ENCODE peak calls at places on chromosome 10, in seven cellular contexts. One of them, this sample, is unnamed.

GRCh38 chr10:48439581-48440041 is 133.1 kb downstream of the MAPK8 start:
- ATAC-seq in K562: peak; percentile 18
- ATAC-seq in Panc1: no peak
- ATAC-seq in GM23338: peak; percentile 42
- ATAC-seq in GM12878: no peak
- ATAC-seq in HCT116: no peak
- ATAC-seq in HepG2: peak; percentile 78
- ATAC-seq in this sample: no peak

GRCh38 chr10:129402459-129402858 is 64.6 kb upstream of the MGMT start:
- ATAC-seq in HepG2: no peak
- ATAC-seq in GM12878: no peak
- ATAC-seq in HCT116: no peak
- ATAC-seq in GM23338: no peak
- ATAC-seq in Panc1: no peak
- ATAC-seq in K562: no peak
- ATAC-seq in this sample: no peak

GRCh38 chr10:110793887-110794286 is 77.8 kb upstream of the PDCD4 start:
- ATAC-seq in Panc1: no peak
- ATAC-seq in GM23338: no peak
- ATAC-seq in GM12878: no peak
- ATAC-seq in HepG2: no peak
- ATAC-seq in K562: no peak
- ATAC-seq in HCT116: no peak
- ATAC-seq in this sample: no peak

GRCh38 chr10:14478639-14479038 is 147.9 kb upstream of the FRMD4A start:
- ATAC-seq in GM12878: peak; percentile 69
- ATAC-seq in HepG2: peak; percentile 64
- ATAC-seq in GM23338: peak; percentile 97
- ATAC-seq in HCT116: peak; percentile 78
- ATAC-seq in Panc1: no peak
- ATAC-seq in K562: peak; percentile 73
- ATAC-seq in this sample: peak; percentile 66

GRCh38 chr10:112732277-112732891 is 217.7 kb upstream of the TCF7L2 start:
- ATAC-seq in HCT116: peak; percentile 74
- ATAC-seq in HepG2: no peak
- ATAC-seq in GM12878: no peak
- ATAC-seq in K562: no peak
- ATAC-seq in GM23338: peak; percentile 59
- ATAC-seq in Panc1: no peak
- ATAC-seq in this sample: no peak

GRCh38 chr10:44828515-44829142 is 82.5 kb upstream of the TMEM72 start:
- ATAC-seq in HepG2: no peak
- ATAC-seq in HCT116: no peak
- ATAC-seq in Panc1: no peak
- ATAC-seq in GM12878: no peak
- ATAC-seq in GM23338: peak; percentile 67
- ATAC-seq in K562: no peak
- ATAC-seq in this sample: no peak

GRCh38 chr10:92486637-92487036 is 87.3 kb downstream of the IDE start:
- ATAC-seq in GM23338: no peak
- ATAC-seq in HCT116: no peak
- ATAC-seq in K562: peak; percentile 95
- ATAC-seq in Panc1: no peak
- ATAC-seq in GM12878: no peak
- ATAC-seq in HepG2: no peak
- ATAC-seq in this sample: no peak

GRCh38 chr10:75705426-75705825 is 274.0 kb downstream of the LRMDA start:
- ATAC-seq in GM12878: no peak
- ATAC-seq in HCT116: no peak
- ATAC-seq in Panc1: no peak
- ATAC-seq in HepG2: no peak
- ATAC-seq in K562: no peak
- ATAC-seq in GM23338: no peak
- ATAC-seq in this sample: no peak

GRCh38 chr10:78441704-78442103 is 408.0 kb downstream of the RPS24 start:
- ATAC-seq in GM12878: no peak
- ATAC-seq in K562: peak; percentile 52
- ATAC-seq in GM23338: no peak
- ATAC-seq in HCT116: no peak
- ATAC-seq in Panc1: no peak
- ATAC-seq in HepG2: no peak
- ATAC-seq in this sample: no peak

GRCh38 chr10:66833861-66834260 is 92.0 kb upstream of the LRRTM3 start:
- ATAC-seq in GM23338: no peak
- ATAC-seq in K562: no peak
- ATAC-seq in Panc1: no peak
- ATAC-seq in HCT116: peak; percentile 72
- ATAC-seq in HepG2: no peak
- ATAC-seq in GM12878: no peak
- ATAC-seq in this sample: no peak

GRCh38 chr10:7345717-7346116 is 65.1 kb downstream of the SFMBT2 start:
- ATAC-seq in Panc1: no peak
- ATAC-seq in K562: no peak
- ATAC-seq in GM12878: no peak
- ATAC-seq in HepG2: no peak
- ATAC-seq in GM23338: no peak
- ATAC-seq in HCT116: no peak
- ATAC-seq in this sample: peak; percentile 39

GRCh38 chr10:96890172-96890513 is 58.0 kb downstream of the LCOR start:
- ATAC-seq in Panc1: no peak
- ATAC-seq in HCT116: no peak
- ATAC-seq in GM12878: no peak
- ATAC-seq in HepG2: peak; percentile 64
- ATAC-seq in GM23338: no peak
- ATAC-seq in K562: peak; percentile 38
- ATAC-seq in this sample: no peak

GRCh38 chr10:118339096-118339495 is 3.0 kb downstream of the FAM204A start:
- ATAC-seq in GM12878: no peak
- ATAC-seq in HepG2: no peak
- ATAC-seq in GM23338: no peak
- ATAC-seq in K562: no peak
- ATAC-seq in Panc1: no peak
- ATAC-seq in HCT116: no peak
- ATAC-seq in this sample: no peak

GRCh38 chr10:97813311-97813710 is 36.3 kb upstream of the GOLGA7B start:
- ATAC-seq in Panc1: no peak
- ATAC-seq in K562: no peak
- ATAC-seq in HepG2: no peak
- ATAC-seq in GM12878: no peak
- ATAC-seq in HCT116: no peak
- ATAC-seq in GM23338: no peak
- ATAC-seq in this sample: no peak

GRCh38 chr10:13483951-13484350 is 44.9 kb downstream of the BEND7 start:
- ATAC-seq in HepG2: no peak
- ATAC-seq in HCT116: no peak
- ATAC-seq in GM12878: peak; percentile 86
- ATAC-seq in K562: no peak
- ATAC-seq in Panc1: no peak
- ATAC-seq in GM23338: no peak
- ATAC-seq in this sample: no peak

GRCh38 chr10:52526251-52526823 is 212.3 kb downstream of the DKK1 start:
- ATAC-seq in K562: no peak
- ATAC-seq in HepG2: no peak
- ATAC-seq in HCT116: peak; percentile 49
- ATAC-seq in Panc1: no peak
- ATAC-seq in GM23338: no peak
- ATAC-seq in GM12878: no peak
- ATAC-seq in this sample: no peak

GRCh38 chr10:3398825-3399646 is 226.5 kb upstream of the PITRM1 start:
- ATAC-seq in HepG2: peak; percentile 96
- ATAC-seq in GM12878: no peak
- ATAC-seq in GM23338: no peak
- ATAC-seq in Panc1: peak; percentile 44
- ATAC-seq in HCT116: no peak
- ATAC-seq in K562: no peak
- ATAC-seq in this sample: peak; percentile 53

GRCh38 chr10:118818621-118819221 is 64.0 kb upstream of the CACUL1 start:
- ATAC-seq in HepG2: no peak
- ATAC-seq in GM12878: no peak
- ATAC-seq in Panc1: no peak
- ATAC-seq in HCT116: no peak
- ATAC-seq in K562: no peak
- ATAC-seq in GM23338: no peak
- ATAC-seq in this sample: no peak

GRCh38 chr10:6091630-6092029 is 2.8 kb downstream of the RBM17 start:
- ATAC-seq in HepG2: no peak
- ATAC-seq in Panc1: no peak
- ATAC-seq in GM12878: peak; percentile 23
- ATAC-seq in K562: no peak
- ATAC-seq in HCT116: no peak
- ATAC-seq in GM23338: no peak
- ATAC-seq in this sample: no peak
- H3K4me1 ChIP-seq in HepG2: peaks cover 31% of the 10 kb centered on the region
- H3K4me1 ChIP-seq in Panc1: peaks cover 15% of the 10 kb centered on the region
- H3K4me1 ChIP-seq in GM12878: peaks cover 3% of the 10 kb centered on the region
- H3K4me1 ChIP-seq in K562: peaks cover 12% of the 10 kb centered on the region
- H3K4me1 ChIP-seq in HCT116: peaks cover 12% of the 10 kb centered on the region
- H3K4me1 ChIP-seq in GM23338: peaks cover 41% of the 10 kb centered on the region
- H3K4me1 ChIP-seq in this sample: peaks cover 6% of the 10 kb centered on the region

GRCh38 chr10:102120987-102121738 is 995 bp upstream of the LDB1 start:
- ATAC-seq in GM23338: peak; percentile 60
- ATAC-seq in K562: peak; percentile 16
- ATAC-seq in HCT116: no peak
- ATAC-seq in GM12878: no peak
- ATAC-seq in HepG2: no peak
- ATAC-seq in Panc1: no peak
- ATAC-seq in this sample: peak; percentile 61

GRCh38 chr10:102123223-102123622 is 3.1 kb upstream of the LDB1 start:
- ATAC-seq in HepG2: no peak
- ATAC-seq in GM23338: no peak
- ATAC-seq in HCT116: no peak
- ATAC-seq in Panc1: no peak
- ATAC-seq in GM12878: no peak
- ATAC-seq in K562: no peak
- ATAC-seq in this sample: no peak

GRCh38 chr10:102121739-102122372 is 1.7 kb upstream of the LDB1 start:
- ATAC-seq in GM23338: peak; percentile 13
- ATAC-seq in Panc1: no peak
- ATAC-seq in GM12878: no peak
- ATAC-seq in K562: no peak
- ATAC-seq in HepG2: peak; percentile 48
- ATAC-seq in HCT116: no peak
- ATAC-seq in this sample: no peak

GRCh38 chr10:102120142-102120986 is at the start of gene LDB1:
- ATAC-seq in GM23338: peak; percentile 29
- ATAC-seq in K562: peak; percentile 85
- ATAC-seq in Panc1: peak; percentile 81
- ATAC-seq in HCT116: peak; percentile 82
- ATAC-seq in GM12878: peak; percentile 73
- ATAC-seq in HepG2: peak; percentile 75
- ATAC-seq in this sample: peak; percentile 74

DNA sequence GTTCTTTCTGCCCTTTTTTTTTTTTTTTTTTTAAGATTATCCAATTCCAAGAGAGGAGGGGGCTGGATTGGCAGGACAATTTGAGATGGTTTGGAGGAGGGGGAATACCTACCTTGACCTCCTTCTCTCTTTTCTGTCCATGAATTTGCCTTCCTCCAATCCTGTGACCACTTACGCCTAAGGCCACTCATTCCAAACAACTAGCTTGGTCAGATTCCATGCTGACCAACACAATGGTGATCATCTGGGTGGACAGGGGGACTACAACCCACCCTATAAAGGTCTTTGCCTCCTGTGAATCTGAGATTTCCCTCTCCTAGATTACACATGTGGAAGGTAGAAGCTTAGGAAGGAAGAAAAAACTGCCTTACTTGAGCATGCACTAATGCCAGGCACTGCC is 2.3 kb upstream of the LDB1 start:
- ATAC-seq in GM23338: no peak
- ATAC-seq in K562: no peak
- ATAC-seq in HepG2: no peak
- ATAC-seq in GM12878: no peak
- ATAC-seq in HCT116: no peak
- ATAC-seq in Panc1: no peak
- ATAC-seq in this sample: no peak
- H3K27ac ChIP-seq in GM23338: peak overlapping the region; percentile 100
- H3K27ac ChIP-seq in K562: no peak overlapping the region
- H3K27ac ChIP-seq in HepG2: no peak overlapping the region
- H3K27ac ChIP-seq in GM12878: no peak overlapping the region
- H3K27ac ChIP-seq in HCT116: no peak overlapping the region
- H3K27ac ChIP-seq in Panc1: no peak overlapping the region
- H3K27ac ChIP-seq in this sample: peak overlapping the region; percentile 98

GRCh38 chr10:32245760-32246159 is 101.2 kb downstream of the EPC1 start:
- ATAC-seq in GM23338: no peak
- ATAC-seq in Panc1: no peak
- ATAC-seq in HepG2: no peak
- ATAC-seq in GM12878: no peak
- ATAC-seq in HCT116: no peak
- ATAC-seq in K562: no peak
- ATAC-seq in this sample: no peak

GRCh38 chr10:32244011-32244410 is 102.9 kb downstream of the EPC1 start:
- ATAC-seq in HepG2: no peak
- ATAC-seq in Panc1: no peak
- ATAC-seq in GM23338: no peak
- ATAC-seq in GM12878: no peak
- ATAC-seq in K562: no peak
- ATAC-seq in HCT116: no peak
- ATAC-seq in this sample: no peak

GRCh38 chr10:32241946-32242345 is 105.0 kb downstream of the EPC1 start:
- ATAC-seq in HCT116: no peak
- ATAC-seq in GM12878: no peak
- ATAC-seq in K562: no peak
- ATAC-seq in HepG2: no peak
- ATAC-seq in GM23338: no peak
- ATAC-seq in Panc1: no peak
- ATAC-seq in this sample: no peak

GRCh38 chr10:32246685-32247084 is 100.3 kb downstream of the EPC1 start:
- ATAC-seq in HepG2: no peak
- ATAC-seq in Panc1: no peak
- ATAC-seq in HCT116: no peak
- ATAC-seq in GM12878: no peak
- ATAC-seq in GM23338: no peak
- ATAC-seq in K562: no peak
- ATAC-seq in this sample: no peak

GRCh38 chr10:32244421-32245207 is 102.3 kb downstream of the EPC1 start:
- ATAC-seq in HepG2: no peak
- ATAC-seq in GM23338: no peak
- ATAC-seq in K562: no peak
- ATAC-seq in HCT116: no peak
- ATAC-seq in Panc1: no peak
- ATAC-seq in GM12878: peak; percentile 82
- ATAC-seq in this sample: no peak
- TF ChIP-seq POLR2AphosphoS5 in HepG2: no peak
- TF ChIP-seq POLR2AphosphoS5 in GM23338: no peak
- TF ChIP-seq POLR2AphosphoS5 in K562: no peak
- TF ChIP-seq POLR2AphosphoS5 in HCT116: no peak
- TF ChIP-seq POLR2AphosphoS5 in Panc1: no peak
- TF ChIP-seq POLR2AphosphoS5 in GM12878: no peak
- TF ChIP-seq POLR2AphosphoS5 in this sample: no peak

GRCh38 chr10:29469481-29470354 is 165.1 kb downstream of the SVIL start:
- ATAC-seq in GM23338: peak; percentile 11
- ATAC-seq in HCT116: no peak
- ATAC-seq in HepG2: no peak
- ATAC-seq in Panc1: no peak
- ATAC-seq in GM12878: no peak
- ATAC-seq in K562: no peak
- ATAC-seq in this sample: no peak
- H3K4me1 ChIP-seq in GM23338: peaks cover 15% of the 10 kb centered on the region
- H3K4me1 ChIP-seq in HCT116: peaks cover 11% of the 10 kb centered on the region
- H3K4me1 ChIP-seq in HepG2: peaks cover 6% of the 10 kb centered on the region
- H3K4me1 ChIP-seq in Panc1: peaks cover 3% of the 10 kb centered on the region
- H3K4me1 ChIP-seq in GM12878: no peaks in the 10 kb centered on the region
- H3K4me1 ChIP-seq in K562: peaks cover 8% of the 10 kb centered on the region
- H3K4me1 ChIP-seq in this sample: peaks cover 70% of the 10 kb centered on the region

This sample was measured in gastroesophageal sphincter.